ENCODE peak calls at places on chromosomes 5 and 9, in six cellular contexts. T is right lobe of liver, I is mucosa of descending colon, F is lung, M is pancreas, C is sciatic nerve. E is an unnamed sample.

GRCh38 chr9:126485662-126486061 is 128.1 kb upstream of the LMX1B start:
- ATAC-seq in T (no peak), I (no peak), F (no peak), M (no peak), C (no peak), E (no peak)

GRCh38 chr9:121599186-121599871 is 52.1 kb upstream of the DAB2IP start:
- ATAC-seq in T (peak; percentile 93), I (peak; percentile 85), F (peak; percentile 87), M (peak; percentile 89), C (peak; percentile 62), E (peak; percentile 90)

GRCh38 chr5:1315018-1315708 is 20.3 kb upstream of the TERT start:
- ATAC-seq in T (no peak), I (peak; percentile 2), F (no peak), M (peak; percentile 32), C (no peak), E (no peak)

GRCh38 chr9:70160672-70161413 is 97.9 kb upstream of the SMC5 start:
- ATAC-seq in T (no peak), I (no peak), F (no peak), M (peak; percentile 35), C (peak; percentile 68), E (peak; percentile 17)

GRCh38 chr9:90991953-90992352 is 190.3 kb downstream of the SYK start:
- ATAC-seq in T (peak; percentile 89), I (no peak), F (no peak), M (peak; percentile 23), C (peak; percentile 91), E (peak; percentile 28)

GRCh38 chr5:145976431-145977155 is 40.2 kb downstream of the SH3RF2 start:
- ATAC-seq in T (no peak), I (no peak), F (peak; percentile 82), M (peak; percentile 16), C (no peak), E (no peak)

GRCh38 chr9:89891221-89892052 is 286.6 kb downstream of the GADD45G start:
- ATAC-seq in T (peak; percentile 80), I (peak; percentile 47), F (peak; percentile 39), M (peak; percentile 83), C (peak; percentile 99), E (peak; percentile 90)

GRCh38 chr9:89382026-89382986 is 64.0 kb downstream of the SECISBP2 start:
- ATAC-seq in T (no peak), I (no peak), F (no peak), M (no peak), C (no peak), E (no peak)

GRCh38 chr9:5900622-5901021 is 9.9 kb downstream of the MLANA start:
- ATAC-seq in T (no peak), I (no peak), F (no peak), M (no peak), C (no peak), E (no peak)

GRCh38 chr9:80492221-80492620 is 920.5 kb downstream of the TLE4 start:
- ATAC-seq in T (no peak), I (no peak), F (peak; percentile 41), M (peak; percentile 93), C (no peak), E (no peak)

GRCh38 chr5:143874312-143874711 is 62.4 kb downstream of the HMHB1 start:
- ATAC-seq in T (peak; percentile 26), I (no peak), F (no peak), M (no peak), C (no peak), E (no peak)

GRCh38 chr9:8858250-8859161 is 1058.9 kb upstream of the DMAC1 start:
- ATAC-seq in T (peak; percentile 52), I (peak; percentile 65), F (peak; percentile 27), M (peak; percentile 43), C (peak; percentile 59), E (peak; percentile 26)

GRCh38 chr9:68974901-68975300 is 39.0 kb downstream of the PRKACG start:
- ATAC-seq in T (no peak), I (no peak), F (no peak), M (peak; percentile 37), C (peak; percentile 62), E (no peak)

GRCh38 chr9:4748612-4749011 is 7.6 kb upstream of the AK3 start:
- ATAC-seq in T (no peak), I (no peak), F (no peak), M (no peak), C (no peak), E (no peak)

GRCh38 chr9:101514056-101514455 is 19.6 kb upstream of the RNF20 start:
- ATAC-seq in T (no peak), I (no peak), F (no peak), M (peak; percentile 77), C (no peak), E (no peak)

GRCh38 chr5:108654042-108654441 is 93.7 kb upstream of the FER start:
- ATAC-seq in T (no peak), I (no peak), F (no peak), M (no peak), C (no peak), E (no peak)

GRCh38 chr5:89128097-89128496 is 245.1 kb upstream of the MEF2C start:
- ATAC-seq in T (no peak), I (no peak), F (no peak), M (no peak), C (no peak), E (no peak)

GRCh38 chr9:4137234-4137633 is 162.6 kb downstream of the GLIS3 start:
- ATAC-seq in T (no peak), I (peak; percentile 38), F (peak; percentile 65), M (peak; percentile 89), C (peak; percentile 38), E (peak; percentile 88)

GRCh38 chr5:95644351-95645042 is 2.1 kb upstream of the RFESD start:
- ATAC-seq in T (peak; percentile 32), I (no peak), F (no peak), M (peak; percentile 17), C (peak; percentile 8), E (no peak)

GRCh38 chr9:93813221-93813620 is 141.9 kb downstream of the BARX1 start:
- ATAC-seq in T (no peak), I (no peak), F (no peak), M (no peak), C (no peak), E (no peak)

GRCh38 chr9:120892177-120892747 is 15.3 kb upstream of the PHF19 start:
- ATAC-seq in T (no peak), I (peak; percentile 23), F (no peak), M (no peak), C (no peak), E (no peak)

GRCh38 chr9:132769895-132770774 is 99.9 kb downstream of the GTF3C4 start:
- ATAC-seq in T (peak; percentile 87), I (peak; percentile 93), F (peak; percentile 56), M (peak; percentile 90), C (peak; percentile 91), E (peak; percentile 78)

GRCh38 chr5:31645420-31646081 is 6.6 kb downstream of the PDZD2 start:
- ATAC-seq in T (no peak), I (no peak), F (no peak), M (no peak), C (no peak), E (no peak)

GRCh38 chr5:61286446-61287132 is 45.5 kb upstream of the ZSWIM6 start:
- ATAC-seq in T (no peak), I (no peak), F (no peak), M (no peak), C (no peak), E (no peak)

E was measured in gastroesophageal sphincter.